ENCODE peak calls at places on chromosome 21, in six cellular contexts. G is Peyer's patch, J is esophagus squamous epithelium, K is heart left ventricle, X is kidney epithelial cell, U is Panc1. Z is an unnamed sample.

GRCh38 chr21:25756190-25756932 is 21.6 kb downstream of the GABPA start:
- DNase-seq in G (no peak), J (no peak), K (no peak), X (no peak), U (no peak), Z (no peak)

GRCh38 chr21:41518757-41519156 is 10.8 kb upstream of the TMPRSS2 start:
- DNase-seq in G (no peak), J (no peak), K (no peak), X (no peak), U (no peak), Z (no peak)

GRCh38 chr21:42508371-42508770 is 5.3 kb upstream of the SLC37A1 start:
- DNase-seq in G (no peak), J (no peak), K (no peak), X (no peak), U (no peak), Z (no peak)

GRCh38 chr21:33943293-33943692 is 27.7 kb upstream of the ATP5PO start:
- DNase-seq in G (no peak), J (no peak), K (no peak), X (no peak), U (no peak), Z (no peak)

GRCh38 chr21:19529031-19529430 is 1125.4 kb upstream of the TMPRSS15 start:
- DNase-seq in G (no peak), J (no peak), K (no peak), X (no peak), U (no peak), Z (no peak)

GRCh38 chr21:42474043-42474831 is 21.8 kb downstream of the RSPH1 start:
- DNase-seq in G (peak; percentile 93), J (no peak), K (no peak), X (peak; percentile 72), U (no peak), Z (peak; percentile 48)

GRCh38 chr21:42632336-42632751 is 21.1 kb upstream of the PDE9A start:
- DNase-seq in G (peak; percentile 35), J (no peak), K (peak; percentile 18), X (no peak), U (no peak), Z (no peak)

GRCh38 chr21:39663742-39664492 is 51.2 kb downstream of the B3GALT5 start:
- DNase-seq in G (no peak), J (no peak), K (no peak), X (no peak), U (no peak), Z (no peak)

GRCh38 chr21:28636988-28637691 is 355.5 kb downstream of the LTN1 start:
- DNase-seq in G (no peak), J (no peak), K (no peak), X (peak; percentile 48), U (peak; percentile 10), Z (peak; percentile 80)

GRCh38 chr21:29689753-29690152 is 250.0 kb downstream of the GRIK1 start:
- DNase-seq in G (no peak), J (no peak), K (no peak), X (no peak), U (no peak), Z (no peak)

GRCh38 chr21:43360441-43361126 is 66.3 kb downstream of the SIK1 start:
- DNase-seq in G (no peak), J (no peak), K (no peak), X (no peak), U (no peak), Z (no peak)

GRCh38 chr21:36854391-36854790 is 112.1 kb downstream of the HLCS start:
- DNase-seq in G (no peak), J (no peak), K (peak; percentile 41), X (no peak), U (no peak), Z (no peak)

GRCh38 chr21:22885079-22885478 is 1886.9 kb downstream of the NCAM2 start:
- DNase-seq in G (no peak), J (no peak), K (no peak), X (no peak), U (no peak), Z (no peak)

GRCh38 chr21:24895885-24896734 is 711.2 kb downstream of the MRPL39 start:
- DNase-seq in G (no peak), J (no peak), K (no peak), X (no peak), U (no peak), Z (no peak)

GRCh38 chr21:44708213-44708865 is 3.0 kb downstream of the TSPEAR start:
- DNase-seq in G (peak; percentile 35), J (no peak), K (peak; percentile 63), X (no peak), U (no peak), Z (no peak)

GRCh38 chr21:27532081-27532480 is 565.2 kb upstream of the ADAMTS5 start:
- DNase-seq in G (no peak), J (no peak), K (no peak), X (peak; percentile 66), U (no peak), Z (no peak)

GRCh38 chr21:29443398-29444010 is 144.8 kb downstream of the BACH1 start:
- DNase-seq in G (no peak), J (no peak), K (no peak), X (no peak), U (no peak), Z (no peak)

GRCh38 chr21:34536820-34537219 is 24.8 kb upstream of the KCNE1 start:
- DNase-seq in G (no peak), J (no peak), K (no peak), X (no peak), U (no peak), Z (peak; percentile 7)

GRCh38 chr21:29822064-29822463 is 117.7 kb downstream of the GRIK1 start:
- DNase-seq in G (no peak), J (no peak), K (no peak), X (no peak), U (no peak), Z (no peak)

GRCh38 chr21:42068592-42068991 is 2.5 kb upstream of the UMODL1 start:
- DNase-seq in G (no peak), J (no peak), K (no peak), X (no peak), U (no peak), Z (no peak)

DNA sequence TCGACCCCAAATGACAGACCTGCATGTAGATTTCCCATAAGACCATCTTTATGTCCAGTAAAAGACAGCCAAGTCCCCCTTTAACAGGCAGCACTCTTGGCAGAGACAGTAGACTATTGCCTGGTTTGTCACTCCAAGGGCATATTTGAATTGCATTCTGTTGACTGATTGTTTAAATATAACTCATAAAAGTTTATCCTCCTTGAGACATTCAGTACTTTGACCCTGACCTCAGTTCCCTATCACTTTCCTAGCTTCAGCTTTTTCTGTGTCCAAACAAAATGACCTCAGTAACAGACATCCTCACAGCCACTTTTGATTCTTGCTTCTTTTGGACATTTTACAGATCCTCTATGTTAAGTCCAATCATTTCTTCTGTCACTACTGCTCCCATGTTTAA is 51.1 kb downstream of the RBM11 start:
- DNase-seq in G (no peak), J (no peak), K (no peak), X (no peak), U (no peak), Z (no peak)
- H3K4me3 ChIP-seq in G (no peak overlapping the region), J (no peak overlapping the region), K (no peak overlapping the region), X (no peak overlapping the region), U (no peak overlapping the region), Z (no peak overlapping the region)

DNA sequence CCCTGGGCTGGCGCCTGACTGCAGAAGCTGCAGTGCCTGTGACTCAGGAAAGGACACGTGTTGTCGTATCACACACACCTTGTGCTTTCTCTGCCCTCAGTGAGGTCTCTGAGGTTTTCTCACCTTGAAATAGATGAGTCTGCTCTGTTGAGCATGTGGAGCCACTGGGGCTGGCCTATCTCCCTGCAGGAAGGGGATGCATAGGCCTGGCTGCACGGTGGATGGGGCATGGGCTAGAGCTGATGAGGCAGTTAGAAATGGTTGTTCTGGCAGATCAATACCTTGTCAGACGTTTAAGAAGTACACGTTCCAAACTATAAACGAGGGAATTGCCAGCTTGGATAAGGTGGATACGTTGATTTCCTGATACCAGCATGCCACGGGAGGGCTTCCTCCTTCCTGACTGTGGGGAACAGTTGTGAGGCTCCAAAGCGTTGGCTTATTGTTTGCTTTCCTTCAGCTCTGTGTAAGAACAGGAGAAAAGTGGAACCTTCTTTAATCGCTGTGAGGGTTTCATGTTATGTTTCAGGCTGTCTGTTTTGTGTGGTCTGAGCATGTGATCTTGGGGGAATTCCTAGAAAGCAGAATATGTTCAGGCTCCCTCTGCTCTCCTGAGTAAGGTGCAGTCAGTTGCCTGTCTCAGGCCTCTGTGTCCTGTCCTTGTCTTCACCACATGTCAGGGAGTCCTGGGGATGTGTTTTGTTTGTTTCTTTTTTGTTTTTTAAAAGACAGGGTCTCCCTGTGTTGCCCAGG is 44.8 kb downstream of the PCNT start:
- DNase-seq in G (no peak), J (no peak), K (no peak), X (no peak), U (no peak), Z (no peak)
- H3K4me3 ChIP-seq in G (no peak overlapping the region), J (no peak overlapping the region), K (no peak overlapping the region), X (no peak overlapping the region), U (no peak overlapping the region), Z (no peak overlapping the region)

GRCh38 chr21:32043458-32043857 is 170.6 kb downstream of the HUNK start:
- DNase-seq in G (no peak), J (no peak), K (no peak), X (no peak), U (no peak), Z (no peak)
- H3K4me3 ChIP-seq in G (no peak overlapping the region), J (no peak overlapping the region), K (no peak overlapping the region), X (no peak overlapping the region), U (no peak overlapping the region), Z (no peak overlapping the region)

DNA sequence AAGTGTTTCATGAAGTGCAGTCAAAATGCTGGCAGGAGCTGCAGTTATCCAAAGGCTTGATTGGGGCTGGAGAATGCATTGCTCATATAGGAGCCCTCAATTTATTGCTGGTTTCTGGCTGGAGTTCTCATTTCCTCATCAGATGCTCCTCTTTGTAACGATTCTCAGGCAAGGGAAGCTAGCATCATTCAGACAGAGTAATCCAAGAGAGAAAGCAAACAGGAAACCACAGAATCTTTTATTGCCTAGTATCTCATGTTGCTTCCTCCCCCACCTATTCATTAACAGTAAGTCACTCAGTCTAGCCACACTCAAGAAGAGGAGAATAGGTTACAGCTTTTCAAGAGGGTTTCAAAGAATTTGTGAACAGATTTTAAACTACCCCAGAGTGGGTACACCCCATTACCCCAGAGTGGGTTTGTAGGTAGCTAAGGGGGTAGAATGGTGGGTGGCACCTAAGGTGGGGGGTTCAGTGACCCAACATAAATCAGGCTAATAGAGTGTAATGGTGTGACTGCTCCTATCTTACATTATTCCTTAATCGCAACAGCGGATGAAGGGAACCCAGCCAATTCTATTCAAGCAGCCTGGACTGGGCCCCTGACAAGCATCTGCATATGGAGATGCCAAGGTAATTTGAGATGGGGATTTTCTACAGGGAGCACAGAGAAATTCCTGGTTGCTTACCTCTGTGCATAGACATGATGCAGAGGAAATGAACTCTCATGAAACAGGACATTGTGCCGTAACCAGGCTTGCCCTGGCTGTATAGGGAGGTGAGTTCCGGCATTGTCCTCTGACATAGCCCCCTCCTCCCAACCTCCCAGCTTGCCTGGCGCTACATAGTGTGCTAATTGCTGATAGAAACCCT is 67.2 kb downstream of the KCNJ15 start:
- DNase-seq in G (no peak), J (no peak), K (no peak), X (peak; percentile 92), U (no peak), Z (peak; percentile 44)
- H3K4me3 ChIP-seq in G (no peak overlapping the region), J (no peak overlapping the region), K (no peak overlapping the region), X (no peak overlapping the region), U (no peak overlapping the region), Z (no peak overlapping the region)

Z was measured in keratinocyte.